ENCODE peak calls at places on chromosomes 1 and 21, in seven cellular contexts. O is lung; C is lower lobe of right lung; T is left lung; S is activated naive CD4-positive, alpha-beta T cell treated with anti-CD3 and anti-CD28 coated beads, Interleukin-2, amount 50 U/mL, for 72 hours; V is activated CD8-positive, alpha-beta T cell treated with anti-CD3 and anti-CD28 coated beads, Interleukin-2, amount 10 ng/mL, durations not matched to agents 7 days and 5 days; Z is SK-N-SH treated with all-trans-retinoic acid at 6 μM for 48 hours. W is an unnamed sample.

GRCh38 chr1:205038132-205038786 is 4.8 kb upstream of the CNTN2 start:
- ATAC-seq in O (no peak), S (no peak), T (no peak), V (no peak), C (no peak), Z (no peak), W (no peak)

GRCh38 chr1:47713333-47713953 is 275.6 kb downstream of the FOXD2 start:
- ATAC-seq in T (no peak), V (no peak), O (no peak), C (no peak), Z (no peak), S (no peak), W (no peak)

GRCh38 chr1:87968259-87968955 is 639.7 kb downstream of the LMO4 start:
- ATAC-seq in Z (peak; percentile 50), C (no peak), O (peak; percentile 19), V (no peak), S (no peak), T (peak; percentile 80), W (no peak)

GRCh38 chr1:190102757-190103326 is 374.8 kb downstream of the BRINP3 start:
- ATAC-seq in S (no peak), Z (no peak), O (no peak), V (no peak), C (no peak), T (no peak), W (no peak)

GRCh38 chr1:211468595-211468994 is 23.4 kb downstream of the RD3 start:
- ATAC-seq in V (no peak), C (peak; percentile 52), Z (no peak), O (no peak), T (peak; percentile 39), S (no peak), W (peak; percentile 45)

GRCh38 chr1:215625949-215626348 is 58.8 kb downstream of the KCTD3 start:
- ATAC-seq in Z (no peak), C (no peak), T (no peak), S (no peak), O (no peak), V (no peak), W (no peak)

GRCh38 chr1:63042278-63042677 is 258.3 kb downstream of the ATG4C start:
- ATAC-seq in C (no peak), S (no peak), T (no peak), O (no peak), V (no peak), Z (no peak), W (no peak)

GRCh38 chr1:228210076-228210651 is 2.3 kb downstream of the OBSCN start:
- ATAC-seq in S (no peak), C (no peak), V (no peak), T (no peak), Z (no peak), O (no peak), W (peak; percentile 59)

GRCh38 chr1:21869620-21870121 is 57.6 kb downstream of the LDLRAD2 start:
- ATAC-seq in C (peak; percentile 72), Z (peak; percentile 96), T (peak; percentile 72), S (no peak), O (peak; percentile 32), V (no peak), W (peak; percentile 66)

GRCh38 chr1:226574044-226574443 is 25.5 kb downstream of the STUM start:
- ATAC-seq in Z (no peak), O (no peak), V (no peak), S (no peak), C (no peak), T (no peak), W (no peak)

GRCh38 chr1:231072054-231072453 is 32.0 kb upstream of the FAM89A start:
- ATAC-seq in S (no peak), T (no peak), C (no peak), Z (no peak), V (no peak), O (no peak), W (no peak)

GRCh38 chr1:156601892-156602291 is 613 bp upstream of the GPATCH4 start:
- ATAC-seq in V (peak; percentile 2), T (no peak), Z (peak; percentile 6), C (peak; percentile 7), O (no peak), S (peak; percentile 4), W (peak; percentile 16)

GRCh38 chr21:41061701-41062100 is 106.3 kb upstream of the BACE2 start:
- ATAC-seq in C (no peak), V (no peak), S (no peak), T (no peak), Z (no peak), O (no peak), W (no peak)

GRCh38 chr1:63601463-63601862 is 8.3 kb downstream of the PGM1 start:
- ATAC-seq in T (no peak), Z (no peak), O (no peak), S (no peak), V (no peak), C (no peak), W (no peak)

GRCh38 chr1:56456426-56457101 is 122.8 kb downstream of the PLPP3 start:
- ATAC-seq in O (no peak), Z (peak; percentile 40), S (no peak), C (no peak), T (peak; percentile 17), V (no peak), W (peak; percentile 68)

GRCh38 chr1:167756760-167757405 is 35.1 kb downstream of the MPZL1 start:
- ATAC-seq in S (no peak), Z (peak; percentile 37), C (peak; percentile 46), V (no peak), T (peak; percentile 21), O (no peak), W (no peak)

GRCh38 chr1:113321761-113322387 is 68.4 kb upstream of the MAGI3 start:
- ATAC-seq in T (peak; percentile 14), C (peak; percentile 5), V (no peak), S (no peak), O (no peak), Z (no peak), W (no peak)

GRCh38 chr1:25770541-25771245 is 29.3 kb upstream of the SELENON start:
- ATAC-seq in S (no peak), O (no peak), Z (no peak), T (no peak), C (no peak), V (no peak), W (no peak)

GRCh38 chr21:29843818-29844217 is 96.0 kb downstream of the GRIK1 start:
- ATAC-seq in S (no peak), C (no peak), O (no peak), V (no peak), Z (no peak), T (no peak), W (no peak)

GRCh38 chr1:58899581-58900271 is 115.9 kb upstream of the JUN start:
- ATAC-seq in S (no peak), Z (no peak), O (no peak), T (no peak), V (no peak), C (no peak), W (no peak)

GRCh38 chr21:34280987-34281386 is 82.8 kb upstream of the KCNE2 start:
- ATAC-seq in T (peak; percentile 19), V (no peak), Z (no peak), S (no peak), O (no peak), C (no peak), W (no peak)